ENCODE peak calls at places on chromosomes 3 and 15, in four cellular contexts. R is HepG2, B is GM12878, Q is K562. Z is an unnamed sample.

GRCh38 chr15:45857295-45857694 is 222.5 kb downstream of the SQOR start:
- DNase-seq in R (no peak), B (no peak), Q (no peak), Z (no peak)

GRCh38 chr15:70795311-70795665 is 31.9 kb upstream of the UACA start:
- DNase-seq in R (peak), B (no peak), Q (no peak), Z (peak)

GRCh38 chr15:69468241-69469121 is 15.9 kb downstream of the RPLP1 start:
- DNase-seq in R (no peak), B (no peak), Q (peak), Z (no peak)

GRCh38 chr3:47410801-47411646 is 30.2 kb downstream of the PTPN23 start:
- DNase-seq in R (no peak), B (no peak), Q (no peak), Z (no peak)

GRCh38 chr15:76187151-76187550 is 124.1 kb downstream of the ETFA start:
- DNase-seq in R (no peak), B (no peak), Q (no peak), Z (no peak)

GRCh38 chr3:28917895-28918294 is 363.0 kb upstream of the RBMS3 start:
- DNase-seq in R (no peak), B (no peak), Q (no peak), Z (no peak)

GRCh38 chr3:98583766-98584165 is 9.6 kb downstream of the CPOX start:
- DNase-seq in R (no peak), B (no peak), Q (peak), Z (no peak)

GRCh38 chr3:123365450-123366143 is 83.3 kb downstream of the ADCY5 start:
- DNase-seq in R (peak), B (no peak), Q (peak), Z (peak)

GRCh38 chr15:64013179-64014043 is 32.9 kb downstream of the DAPK2 start:
- DNase-seq in R (no peak), B (no peak), Q (peak), Z (no peak)

GRCh38 chr3:122183893-122184590 is 574 bp downstream of the CASR start:
- DNase-seq in R (no peak), B (no peak), Q (no peak), Z (no peak)

GRCh38 chr3:42605550-42606173 is 5.2 kb downstream of the NKTR start:
- DNase-seq in R (peak), B (no peak), Q (peak), Z (no peak)

GRCh38 chr3:183754052-183754451 is 56.5 kb downstream of the YEATS2 start:
- DNase-seq in R (no peak), B (no peak), Q (no peak), Z (no peak)

GRCh38 chr15:42670441-42670840 is 66.5 kb downstream of the CDAN1 start:
- DNase-seq in R (no peak), B (no peak), Q (no peak), Z (no peak)

GRCh38 chr15:65834603-65835282 is 34.5 kb upstream of the RAB11A start:
- DNase-seq in R (no peak), B (no peak), Q (no peak), Z (no peak)

GRCh38 chr15:57654136-57654845 is 52.2 kb upstream of the POLR2M start:
- DNase-seq in R (no peak), B (no peak), Q (no peak), Z (no peak)

GRCh38 chr3:36677331-36678007 is 86.9 kb downstream of the DCLK3 start:
- DNase-seq in R (peak), B (no peak), Q (no peak), Z (peak)

GRCh38 chr15:71125831-71126453 is 10.7 kb downstream of the THSD4 start:
- DNase-seq in R (peak), B (no peak), Q (peak), Z (peak)

GRCh38 chr15:43776101-43776717 is 557 bp downstream of the ELL3 start:
- DNase-seq in R (no peak), B (peak), Q (no peak), Z (no peak)

GRCh38 chr15:98548172-98548971 is 100.0 kb upstream of the IGF1R start:
- DNase-seq in R (no peak), B (no peak), Q (no peak), Z (peak)

GRCh38 chr3:138401834-138402233 is 32.6 kb upstream of the ESYT3 start:
- DNase-seq in R (no peak), B (no peak), Q (no peak), Z (no peak)

GRCh38 chr15:79032656-79033055 is 57.9 kb downstream of the RASGRF1 start:
- DNase-seq in R (no peak), B (no peak), Q (no peak), Z (no peak)

GRCh38 chr15:56524915-56525314 is 60.0 kb upstream of the MNS1 start:
- DNase-seq in R (no peak), B (no peak), Q (no peak), Z (no peak)

GRCh38 chr15:53962646-53963561 is 15.3 kb upstream of the UNC13C start:
- DNase-seq in R (peak), B (no peak), Q (no peak), Z (peak)
- TF ChIP-seq MYC in R (no peak), B (no peak), Q (no peak), Z (no peak)

DNA sequence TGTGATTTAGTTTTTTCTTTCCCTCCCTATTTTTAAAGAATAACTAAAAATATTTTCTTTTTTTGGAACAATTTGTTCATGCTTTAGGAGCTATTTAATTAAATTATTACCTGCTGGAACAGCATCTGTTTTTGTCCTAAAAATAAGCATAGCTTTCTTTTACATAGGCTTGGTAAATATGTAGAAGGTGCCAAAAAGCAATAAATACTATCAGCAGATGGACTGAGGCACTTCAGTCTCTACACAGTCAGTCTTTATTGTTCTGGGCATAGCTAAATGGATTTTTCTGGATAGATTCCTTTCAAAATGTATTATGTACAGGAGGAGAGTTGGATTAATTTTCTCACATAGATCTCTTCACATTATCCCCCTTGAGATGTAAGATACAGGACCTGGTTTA is 223.5 kb downstream of the NAALADL2 start:
- DNase-seq in R (no peak), B (no peak), Q (no peak), Z (no peak)
- TF ChIP-seq RFX5 in R (no peak), B (no peak), Q (no peak), Z (no peak)

GRCh38 chr3:23826382-23827061 is 20.8 kb downstream of the UBE2E1 start:
- DNase-seq in R (no peak), B (no peak), Q (no peak), Z (no peak)
- TF ChIP-seq SMC3 in R (no peak), B (no peak), Q (no peak), Z (no peak)

GRCh38 chr15:33029247-33029646 is 165.3 kb downstream of the FMN1 start:
- DNase-seq in R (no peak), B (no peak), Q (no peak), Z (no peak)

GRCh38 chr15:33028495-33028894 is 166.0 kb downstream of the FMN1 start:
- DNase-seq in R (no peak), B (no peak), Q (no peak), Z (no peak)

GRCh38 chr15:33030315-33030714 is 164.2 kb downstream of the FMN1 start:
- DNase-seq in R (no peak), B (no peak), Q (no peak), Z (no peak)

GRCh38 chr15:33027636-33028035 is 166.9 kb downstream of the FMN1 start:
- DNase-seq in R (no peak), B (no peak), Q (no peak), Z (no peak)

GRCh38 chr15:33026614-33027013 is 167.9 kb downstream of the FMN1 start:
- DNase-seq in R (no peak), B (no peak), Q (no peak), Z (no peak)
- TF ChIP-seq MYC in R (no peak), B (no peak), Q (no peak), Z (no peak)

GRCh38 chr3:196639517-196640500 is at the start of gene NRROS:
- DNase-seq in R (no peak), B (no peak), Q (peak), Z (no peak)
- TF ChIP-seq RFX5 in R (no peak), B (no peak), Q (no peak), Z (no peak)

GRCh38 chr15:41013698-41014414 is 60.6 kb downstream of the CHAC1 start:
- DNase-seq in R (no peak), B (peak), Q (no peak), Z (no peak)
- TF ChIP-seq SMC3 in R (no peak), B (no peak), Q (no peak), Z (no peak)

GRCh38 chr15:38682363-38682762 is 117.7 kb upstream of the RASGRP1 start:
- DNase-seq in R (no peak), B (no peak), Q (no peak), Z (no peak)

GRCh38 chr15:38682861-38683260 is 118.2 kb upstream of the RASGRP1 start:
- DNase-seq in R (no peak), B (no peak), Q (no peak), Z (no peak)

GRCh38 chr15:38685686-38686339 is 121.2 kb upstream of the RASGRP1 start:
- DNase-seq in R (no peak), B (no peak), Q (no peak), Z (no peak)

GRCh38 chr15:38683382-38684242 is 119.0 kb upstream of the RASGRP1 start:
- DNase-seq in R (peak), B (no peak), Q (peak), Z (peak)

GRCh38 chr15:38684461-38685000 is 119.9 kb upstream of the RASGRP1 start:
- DNase-seq in R (no peak), B (no peak), Q (no peak), Z (no peak)
- TF ChIP-seq MYC in R (no peak), B (no peak), Q (no peak), Z (no peak)

Z was measured in A549.